ENCODE peak calls at places on chromosomes 11 and 22, in nine cellular contexts. E is NCI-H510A treated with DMSO at 0.1 percent for 48 hours; O is nephron progenitor cell; G is upper lobe of right lung; V is activated CD8-positive, alpha-beta memory T cell treated with anti-CD3 and anti-CD28 coated beads for 24 hours; A is stimulated activated CD8-positive, alpha-beta memory T cell treated with anti-CD3 and anti-CD28 coated beads, Interleukin-2, amount 100 ng/mL, for 48 hours; F is C1 segment of cervical spinal cord; X is GM18507; R is stimulated activated CD4-positive, alpha-beta T cell treated with anti-CD3 and anti-CD28 coated beads, Interleukin-1b, Interleukin-23, amount 100 ng/mL, for 48 hours. B is an unnamed sample.

GRCh38 chr22:48858121-48858520 is 969.6 kb downstream of the BRD1 start:
- DNase-seq in O (no peak), V (no peak), R (no peak), F (no peak), X (no peak), G (peak), E (no peak), A (no peak), B (no peak)

GRCh38 chr11:115869780-115870431 is 365.7 kb upstream of the CADM1 start:
- DNase-seq in O (peak), R (no peak), F (no peak), G (peak), X (peak), E (peak), A (no peak), V (no peak), B (no peak)

GRCh38 chr11:127485541-127485940 is 485.0 kb upstream of the KIRREL3 start:
- DNase-seq in V (no peak), A (no peak), F (no peak), X (no peak), R (no peak), E (no peak), G (no peak), O (no peak), B (no peak)

GRCh38 chr11:126391970-126392637 is 36.6 kb downstream of the ST3GAL4 start:
- DNase-seq in F (peak), E (no peak), G (peak), V (no peak), R (no peak), X (no peak), O (no peak), A (no peak), B (no peak)

GRCh38 chr11:128509990-128510389 is 77.4 kb downstream of the ETS1 start:
- DNase-seq in O (no peak), V (no peak), R (no peak), A (no peak), G (no peak), E (no peak), X (no peak), F (no peak), B (no peak)

GRCh38 chr11:103609117-103610066 is 427.0 kb upstream of the DDI1 start:
- DNase-seq in V (no peak), A (no peak), F (no peak), G (no peak), R (no peak), O (no peak), X (no peak), E (no peak), B (no peak)

GRCh38 chr22:38353701-38354100 is 36.5 kb upstream of the CSNK1E start:
- DNase-seq in E (no peak), O (no peak), R (no peak), A (no peak), X (no peak), G (no peak), F (no peak), V (no peak), B (no peak)

GRCh38 chr11:124791626-124792341 is 8.4 kb downstream of the MSANTD2 start:
- DNase-seq in V (no peak), R (no peak), O (no peak), E (peak), X (no peak), F (no peak), G (no peak), A (no peak), B (no peak)

GRCh38 chr11:128481135-128481534 is 106.2 kb downstream of the ETS1 start:
- DNase-seq in O (no peak), A (no peak), G (no peak), R (no peak), F (no peak), X (no peak), V (no peak), E (no peak), B (no peak)

GRCh38 chr11:103927535-103927934 is 108.9 kb upstream of the DDI1 start:
- DNase-seq in G (no peak), A (no peak), E (peak), R (no peak), X (no peak), V (no peak), O (no peak), F (no peak), B (no peak)

GRCh38 chr11:124194696-124195418 is 11.7 kb downstream of the OR10D3 start:
- DNase-seq in G (no peak), X (no peak), F (no peak), R (peak), V (peak), E (peak), A (peak), O (peak), B (peak)

GRCh38 chr11:123231263-123231662 is 36.2 kb upstream of the CLMP start:
- DNase-seq in G (no peak), V (no peak), F (no peak), A (no peak), O (no peak), R (no peak), X (no peak), E (no peak), B (no peak)

GRCh38 chr22:32991353-32992115 is 66.6 kb downstream of the SYN3 start:
- DNase-seq in X (no peak), R (no peak), G (peak), A (no peak), O (no peak), F (no peak), E (no peak), V (no peak), B (no peak)